ENCODE peak calls at places on chromosomes 5 and 9, in seven cellular contexts. M, L, Q, Y, R, P and O are unnamed samples. For H3K27me3 and H3K4me1, the result is how much of the 10 kb centered on the place peaks cover.

GRCh38 chr5:134837530-134838181 is 8.1 kb upstream of the C5orf24 start:
- DNase-seq in M (no peak), L (no peak), Q (no peak), Y (no peak), R (no peak), P (no peak), O (no peak)

GRCh38 chr9:90956026-90956810 is 154.6 kb downstream of the SYK start:
- DNase-seq in M (no peak), L (no peak), Q (no peak), Y (no peak), R (no peak), P (no peak), O (no peak)

GRCh38 chr5:91110709-91111108 is 272.4 kb downstream of the ARRDC3 start:
- DNase-seq in M (peak), L (no peak), Q (no peak), Y (no peak), R (no peak), P (peak), O (peak)

GRCh38 chr9:3682186-3682585 is 156.4 kb upstream of the RFX3 start:
- DNase-seq in M (no peak), L (no peak), Q (no peak), Y (no peak), R (no peak), P (no peak), O (no peak)

GRCh38 chr5:14121552-14121951 is 21.6 kb upstream of the TRIO start:
- DNase-seq in M (no peak), L (no peak), Q (no peak), Y (no peak), R (no peak), P (no peak), O (no peak)

GRCh38 chr5:7779019-7779662 is 71.8 kb downstream of the CFAP90 start:
- DNase-seq in M (no peak), L (no peak), Q (no peak), Y (no peak), R (no peak), P (no peak), O (no peak)

GRCh38 chr5:78009937-78010527 is 233.9 kb upstream of the TBCA start:
- DNase-seq in M (no peak), L (no peak), Q (no peak), Y (no peak), R (no peak), P (no peak), O (no peak)

GRCh38 chr5:169914766-169915165 is 65.5 kb downstream of the INSYN2B start:
- DNase-seq in M (no peak), L (peak), Q (no peak), Y (no peak), R (peak), P (no peak), O (peak)

GRCh38 chr9:37419204-37419603 is 3.3 kb upstream of the GRHPR start:
- DNase-seq in M (no peak), L (no peak), Q (no peak), Y (no peak), R (no peak), P (no peak), O (no peak)

GRCh38 chr9:89413963-89414638 is 83.8 kb downstream of the SEMA4D start:
- DNase-seq in M (no peak), L (peak), Q (no peak), Y (no peak), R (no peak), P (peak), O (peak)

GRCh38 chr5:89396262-89396975 is 513.4 kb upstream of the MEF2C start:
- DNase-seq in M (no peak), L (no peak), Q (no peak), Y (no peak), R (no peak), P (no peak), O (no peak)

GRCh38 chr5:1005362-1005851 is 3.2 kb upstream of the NKD2 start:
- DNase-seq in M (peak), L (peak), Q (peak), Y (peak), R (no peak), P (peak), O (no peak)

GRCh38 chr9:38662763-38663593 is 42.6 kb upstream of the ANKRD18A start:
- DNase-seq in M (no peak), L (no peak), Q (peak), Y (no peak), R (no peak), P (no peak), O (no peak)

GRCh38 chr9:128554155-128554862 is 1.9 kb downstream of the SPTAN1 start:
- DNase-seq in M (peak), L (peak), Q (peak), Y (peak), R (peak), P (peak), O (peak)

GRCh38 chr5:83340511-83340918 is 131.0 kb upstream of the VCAN start:
- DNase-seq in M (no peak), L (no peak), Q (no peak), Y (no peak), R (no peak), P (no peak), O (no peak)

DNA sequence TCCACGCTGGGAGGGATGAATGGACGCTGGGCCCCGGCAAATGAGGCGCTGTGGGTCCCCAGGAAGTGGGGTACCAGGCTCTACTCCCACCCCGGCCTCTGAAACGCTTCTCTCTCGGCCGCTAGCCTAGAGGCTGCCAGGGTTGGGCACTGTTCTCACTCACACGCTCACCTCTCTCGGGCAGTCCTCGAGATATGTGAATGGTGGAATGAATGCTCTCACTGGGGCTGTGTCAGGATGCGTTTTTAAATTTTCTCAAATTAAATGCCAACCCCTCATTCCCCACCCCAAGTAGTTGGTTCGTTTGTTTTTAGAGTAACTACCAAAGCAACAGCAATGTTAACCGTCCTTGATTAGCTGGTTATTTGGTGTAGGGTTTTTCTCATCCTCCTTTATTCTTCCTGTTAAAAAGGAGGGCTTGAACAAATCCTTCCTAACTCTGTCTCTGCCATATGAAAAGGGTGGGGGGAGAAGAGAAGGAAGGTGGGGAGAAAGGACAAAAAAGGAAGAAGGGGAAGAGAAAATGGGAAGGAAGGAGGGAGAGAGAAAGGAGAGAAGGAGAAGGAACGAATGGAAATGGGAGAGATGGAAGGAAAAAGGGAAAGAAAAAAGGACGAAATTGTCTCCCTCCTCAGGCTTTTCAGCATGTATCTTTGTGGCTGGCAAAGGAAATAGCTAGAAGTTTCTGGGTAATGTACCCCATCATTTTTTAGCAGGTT is 1.4 kb upstream of the EBF1 start:
- DNase-seq in M (no peak), L (no peak), Q (no peak), Y (no peak), R (no peak), P (no peak), O (no peak)
- H3K27me3 ChIP-seq in M (under half), L (half or more), Q (under half), Y (half or more), R (half or more), P (under half), O (under half)

GRCh38 chr5:103582364-103582763 is 19.8 kb upstream of the NUDT12 start:
- DNase-seq in M (no peak), L (no peak), Q (no peak), Y (no peak), R (peak), P (no peak), O (no peak)

GRCh38 chr5:103589416-103590175 is 27.0 kb upstream of the NUDT12 start:
- DNase-seq in M (no peak), L (no peak), Q (no peak), Y (no peak), R (no peak), P (no peak), O (no peak)

DNA sequence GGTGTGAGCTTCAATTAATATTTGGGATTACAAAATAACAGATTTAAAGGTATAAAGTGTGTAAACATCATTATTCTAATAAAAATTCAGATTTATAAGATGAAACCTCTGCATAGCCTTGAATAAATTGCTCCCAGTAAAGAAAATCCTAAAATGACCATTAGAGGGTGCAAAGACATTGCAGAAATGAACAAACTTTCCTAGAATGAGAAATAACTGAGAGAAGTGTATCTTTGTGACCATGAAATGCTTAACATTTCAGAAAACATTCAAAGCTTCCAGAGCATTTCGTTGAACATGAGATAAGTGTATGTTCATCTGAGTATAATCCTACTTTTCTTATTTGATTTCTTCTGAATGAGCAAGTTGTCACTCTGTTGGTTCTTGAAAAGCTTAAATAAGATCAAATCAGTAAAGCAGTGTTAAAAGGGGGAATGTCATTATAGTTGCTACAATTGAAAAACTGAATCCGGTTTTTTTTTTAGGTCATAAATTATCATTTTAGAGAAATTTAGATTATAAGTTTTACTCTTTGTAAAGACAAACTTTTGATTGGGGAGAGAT is 24.7 kb upstream of the NUDT12 start:
- DNase-seq in M (no peak), L (no peak), Q (no peak), Y (no peak), R (no peak), P (no peak), O (no peak)
- TF ChIP-seq CTCF in M (no peak), L (peak), Q (peak), Y (no peak), R (peak), P (peak), O (no peak)

DNA sequence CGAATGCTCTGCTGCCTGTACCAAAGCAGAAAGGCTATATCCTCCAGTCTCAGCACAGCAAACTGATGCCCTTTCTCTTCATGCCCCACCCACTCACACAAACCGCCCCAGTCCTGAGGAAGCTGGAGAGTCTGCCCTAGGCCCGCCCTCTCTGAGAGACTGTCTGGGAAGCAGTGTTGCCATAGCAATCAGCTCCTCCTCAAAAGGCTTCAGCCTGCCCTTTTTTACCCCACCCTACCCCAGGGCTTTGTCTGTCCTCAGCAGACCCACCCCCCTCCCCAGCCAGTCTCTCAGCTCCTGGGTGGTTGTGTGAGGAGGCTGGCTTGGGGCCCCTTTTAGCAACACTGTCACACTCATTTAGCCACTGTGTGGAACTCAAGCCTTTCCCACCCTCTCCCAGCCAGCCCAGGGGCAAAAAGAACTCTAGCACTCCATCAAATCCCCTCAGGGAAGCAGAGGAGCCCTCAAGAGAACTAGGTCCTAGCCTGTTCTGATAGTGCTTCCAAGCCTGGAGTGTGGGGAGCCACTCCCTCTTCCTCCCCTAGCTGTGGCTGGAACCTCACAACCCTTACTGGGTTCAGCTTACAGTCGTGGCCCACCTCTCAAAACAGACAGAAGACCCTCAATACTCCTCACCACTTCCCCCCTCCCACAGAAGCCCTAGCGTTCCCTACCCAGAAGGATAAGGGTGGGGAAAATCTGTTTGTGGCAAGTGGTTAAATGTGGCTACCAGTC is 1.4 kb downstream of the ATOSB start:
- DNase-seq in M (peak), L (peak), Q (peak), Y (peak), R (peak), P (peak), O (peak)
- H3K4me1 ChIP-seq in M (under half), L (half or more), Q (under half), Y (half or more), R (under half), P (under half), O (under half)

DNA sequence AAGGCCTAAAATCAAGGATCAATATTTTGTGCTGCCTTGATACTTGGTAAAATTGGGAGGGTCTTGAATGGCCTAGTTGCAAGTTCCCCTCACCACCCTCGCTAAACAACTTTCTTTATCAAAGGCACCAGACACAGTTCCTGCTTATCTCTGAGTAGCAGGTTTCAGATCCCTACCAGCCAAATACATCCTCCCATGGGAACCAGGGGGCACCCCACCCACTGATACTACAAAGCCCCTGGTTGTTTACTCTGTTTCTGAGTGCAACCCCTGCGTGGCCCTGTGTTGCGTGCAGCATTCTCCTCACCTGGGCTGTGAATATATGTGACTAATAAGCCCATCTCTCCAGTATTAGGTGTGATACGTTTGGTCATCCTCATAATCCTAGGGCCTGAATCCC is 314.9 kb downstream of the DRD1 start:
- DNase-seq in M (no peak), L (no peak), Q (no peak), Y (no peak), R (no peak), P (no peak), O (no peak)
- H3K27me3 ChIP-seq in M (under half), L (under half), Q (under half), Y (under half), R (under half), P (under half), O (under half)

GRCh38 chr9:29208670-29209069 is 1635.4 kb upstream of the C9orf72 start:
- DNase-seq in M (no peak), L (no peak), Q (no peak), Y (no peak), R (no peak), P (no peak), O (no peak)
- TF ChIP-seq CTCF in M (no peak), L (no peak), Q (no peak), Y (no peak), R (no peak), P (no peak), O (no peak)

DNA sequence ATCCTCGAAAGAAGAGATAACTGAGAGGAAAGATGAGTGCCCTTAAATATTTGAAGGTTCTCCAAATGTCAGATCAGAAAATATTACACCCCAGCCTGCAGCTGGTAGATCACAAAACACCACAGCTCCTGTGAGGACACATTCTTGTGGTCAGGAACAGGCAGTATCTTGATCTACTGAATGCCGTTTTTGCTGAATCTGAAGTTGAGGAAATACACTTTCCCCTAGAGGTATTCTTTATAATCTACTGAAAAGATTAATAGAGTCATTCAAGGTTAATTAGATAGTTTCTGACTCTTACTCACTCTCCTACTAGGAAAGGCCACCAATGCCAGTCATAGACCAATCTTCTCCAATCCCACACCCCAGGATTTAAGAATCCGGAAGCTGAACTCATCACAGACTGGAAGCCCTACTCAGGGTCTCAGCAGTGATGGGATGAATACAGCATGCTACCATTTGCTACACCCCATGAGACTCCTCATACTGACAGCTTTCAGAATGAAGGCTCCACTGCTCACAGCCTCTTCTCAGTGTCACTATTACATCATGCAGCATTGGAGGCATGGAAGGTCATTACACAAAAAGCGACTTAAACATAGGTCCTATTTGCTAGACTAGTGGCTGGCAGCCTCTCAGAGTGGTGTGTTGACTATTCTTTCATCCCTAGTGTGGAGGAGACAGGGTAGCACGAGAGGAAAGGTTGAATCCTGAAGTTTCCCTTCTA is 143.9 kb upstream of the SLC1A3 start:
- DNase-seq in M (no peak), L (no peak), Q (no peak), Y (no peak), R (no peak), P (no peak), O (no peak)
- H3K4me1 ChIP-seq in M (under half), L (under half), Q (under half), Y (under half), R (under half), P (under half), O (under half)

GRCh38 chr5:111741270-111741669 is 15.7 kb downstream of the NREP start:
- DNase-seq in M (no peak), L (no peak), Q (no peak), Y (no peak), R (no peak), P (no peak), O (no peak)

GRCh38 chr5:111743993-111744392 is 13.0 kb downstream of the NREP start:
- DNase-seq in M (no peak), L (no peak), Q (no peak), Y (no peak), R (no peak), P (no peak), O (no peak)

GRCh38 chr5:111742166-111742565 is 14.8 kb downstream of the NREP start:
- DNase-seq in M (no peak), L (no peak), Q (no peak), Y (no peak), R (no peak), P (no peak), O (no peak)

GRCh38 chr5:111743521-111743920 is 13.5 kb downstream of the NREP start:
- DNase-seq in M (no peak), L (no peak), Q (no peak), Y (no peak), R (no peak), P (no peak), O (no peak)

GRCh38 chr5:111742595-111742994 is 14.4 kb downstream of the NREP start:
- DNase-seq in M (peak), L (no peak), Q (no peak), Y (no peak), R (no peak), P (no peak), O (no peak)
- H3K27me3 ChIP-seq in M (under half), L (under half), Q (under half), Y (under half), R (under half), P (under half), O (under half)